ENCODE peak calls at places on chromosomes 4 and X, in four cellular contexts. One of them, this sample, is unnamed.

GRCh38 chr4:66688674-66689073 is 856.6 kb downstream of the CENPC start:
- DNase-seq in H1: no peak
- DNase-seq in GM12878: no peak
- DNase-seq in HCT116: no peak
- DNase-seq in this sample: no peak

GRCh38 chrX:110215411-110215810 is 102.5 kb downstream of the AMMECR1 start:
- DNase-seq in GM12878: no peak
- DNase-seq in H1: no peak
- DNase-seq in HCT116: no peak
- DNase-seq in this sample: no peak

GRCh38 chr4:51909236-51909703 is 66.3 kb downstream of the DCUN1D4 start:
- DNase-seq in HCT116: no peak
- DNase-seq in H1: no peak
- DNase-seq in GM12878: no peak
- DNase-seq in this sample: no peak

GRCh38 chr4:3045500-3045850 is 28.9 kb downstream of the HTT-AS start:
- DNase-seq in GM12878: no peak
- DNase-seq in H1: no peak
- DNase-seq in HCT116: no peak
- DNase-seq in this sample: no peak

GRCh38 chr4:179225594-179225993 is 1783.4 kb upstream of the AGA start:
- DNase-seq in H1: no peak
- DNase-seq in HCT116: no peak
- DNase-seq in GM12878: no peak
- DNase-seq in this sample: no peak

GRCh38 chrX:7153231-7153630 is 5.3 kb upstream of the PUDP start:
- DNase-seq in GM12878: no peak
- DNase-seq in H1: no peak
- DNase-seq in HCT116: no peak
- DNase-seq in this sample: no peak

GRCh38 chrX:31070057-31070468 is 1.8 kb downstream of the FTHL17 start:
- DNase-seq in H1: no peak
- DNase-seq in GM12878: peak
- DNase-seq in HCT116: no peak
- DNase-seq in this sample: no peak

GRCh38 chr4:26692014-26692726 is 108.3 kb downstream of the TBC1D19 start:
- DNase-seq in GM12878: no peak
- DNase-seq in HCT116: no peak
- DNase-seq in H1: no peak
- DNase-seq in this sample: peak

GRCh38 chrX:103716967-103717366 is 6.3 kb downstream of the TMEM31 start:
- DNase-seq in HCT116: no peak
- DNase-seq in GM12878: no peak
- DNase-seq in H1: no peak
- DNase-seq in this sample: no peak

GRCh38 chrX:19735244-19735643 is 152.2 kb downstream of the SH3KBP1 start:
- DNase-seq in GM12878: no peak
- DNase-seq in HCT116: no peak
- DNase-seq in H1: no peak
- DNase-seq in this sample: no peak

GRCh38 chr4:22356996-22357596 is 158.8 kb downstream of the ADGRA3 start:
- DNase-seq in H1: no peak
- DNase-seq in GM12878: no peak
- DNase-seq in HCT116: no peak
- DNase-seq in this sample: no peak

DNA sequence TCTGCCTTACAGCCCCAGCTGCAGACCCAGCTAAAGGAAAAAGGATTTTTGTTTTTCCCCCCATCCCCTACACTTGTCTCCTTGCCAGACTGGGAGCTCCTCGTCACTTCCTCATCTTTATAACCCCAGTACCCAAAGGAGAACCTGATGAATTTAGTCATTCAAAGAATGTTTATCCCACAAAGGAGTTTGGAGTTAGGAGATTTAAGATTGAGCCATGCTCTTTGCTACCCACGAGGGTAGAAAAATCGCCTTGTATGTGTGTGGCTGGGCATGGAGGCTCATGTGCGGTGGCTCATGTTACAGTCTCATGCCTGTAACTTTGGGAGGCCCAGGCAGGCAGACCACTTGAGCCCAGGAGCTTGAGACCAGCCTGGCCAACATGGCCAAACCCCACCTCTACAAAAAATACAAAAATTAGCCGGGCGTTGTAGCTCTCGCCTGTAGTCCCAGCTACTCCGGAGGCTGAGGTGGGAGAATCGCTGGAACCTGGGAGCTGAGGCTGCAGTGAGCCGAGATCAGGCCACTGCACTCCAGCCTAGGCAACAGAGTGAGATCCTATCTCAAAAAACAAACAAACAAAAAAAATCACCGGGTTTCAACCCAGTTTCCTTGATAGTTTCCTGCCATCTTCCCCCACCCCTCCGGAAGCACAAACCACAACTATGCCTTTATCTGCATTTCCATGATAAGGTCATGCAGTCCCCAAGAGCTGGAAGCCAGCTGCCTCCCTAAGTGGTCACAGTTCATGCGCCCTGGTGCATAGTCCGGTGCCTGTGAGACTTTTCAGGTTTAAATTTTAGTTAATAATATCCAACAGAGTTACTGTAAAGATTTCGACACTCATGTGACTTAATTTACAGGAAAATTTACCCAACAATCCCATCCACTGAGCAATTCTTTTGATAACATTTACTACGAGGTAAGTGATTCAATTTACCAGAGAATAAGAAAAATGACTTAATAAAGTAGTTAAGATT is 1.5 kb downstream of the CFAP97 start:
- DNase-seq in HCT116: no peak
- DNase-seq in GM12878: no peak
- DNase-seq in H1: no peak
- DNase-seq in this sample: peak
- TF ChIP-seq POLR2AphosphoS5 in HCT116: no peak
- TF ChIP-seq POLR2AphosphoS5 in GM12878: no peak
- TF ChIP-seq POLR2AphosphoS5 in H1: no peak
- TF ChIP-seq POLR2AphosphoS5 in this sample: peak

GRCh38 chr4:147101678-147102077 is 156.0 kb upstream of the TTC29 start:
- DNase-seq in H1: no peak
- DNase-seq in HCT116: no peak
- DNase-seq in GM12878: no peak
- DNase-seq in this sample: no peak

GRCh38 chr4:147103403-147103946 is 157.8 kb upstream of the TTC29 start:
- DNase-seq in HCT116: no peak
- DNase-seq in GM12878: no peak
- DNase-seq in H1: no peak
- DNase-seq in this sample: no peak

GRCh38 chr4:147096667-147097604 is 151.3 kb upstream of the TTC29 start:
- DNase-seq in H1: no peak
- DNase-seq in GM12878: no peak
- DNase-seq in HCT116: peak
- DNase-seq in this sample: peak

GRCh38 chr4:147104768-147105167 is 159.1 kb upstream of the TTC29 start:
- DNase-seq in GM12878: no peak
- DNase-seq in HCT116: no peak
- DNase-seq in H1: no peak
- DNase-seq in this sample: no peak

DNA sequence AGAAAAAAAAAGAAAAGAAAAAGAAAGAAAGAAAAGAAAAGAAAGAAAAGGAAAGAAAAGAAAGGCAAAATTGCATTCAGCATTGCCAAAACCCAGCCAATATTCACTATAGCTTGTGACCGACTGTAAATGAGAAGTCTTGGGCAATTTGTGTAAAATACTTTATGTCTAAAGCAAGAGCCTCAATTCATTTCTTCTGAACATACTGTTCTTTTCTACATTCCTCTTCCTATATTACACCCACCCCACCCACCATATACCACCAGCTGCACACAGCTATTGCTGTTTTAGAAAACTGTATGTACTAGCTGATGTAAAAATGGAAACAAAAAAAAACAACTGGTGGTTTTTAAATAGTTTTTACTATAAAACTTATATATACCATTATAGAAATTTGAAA is 156.9 kb upstream of the TTC29 start:
- DNase-seq in H1: no peak
- DNase-seq in HCT116: no peak
- DNase-seq in GM12878: no peak
- DNase-seq in this sample: no peak
- TF ChIP-seq EGR1 in H1: no peak
- TF ChIP-seq EGR1 in HCT116: no peak
- TF ChIP-seq EGR1 in GM12878: no peak
- TF ChIP-seq EGR1 in this sample: no peak

DNA sequence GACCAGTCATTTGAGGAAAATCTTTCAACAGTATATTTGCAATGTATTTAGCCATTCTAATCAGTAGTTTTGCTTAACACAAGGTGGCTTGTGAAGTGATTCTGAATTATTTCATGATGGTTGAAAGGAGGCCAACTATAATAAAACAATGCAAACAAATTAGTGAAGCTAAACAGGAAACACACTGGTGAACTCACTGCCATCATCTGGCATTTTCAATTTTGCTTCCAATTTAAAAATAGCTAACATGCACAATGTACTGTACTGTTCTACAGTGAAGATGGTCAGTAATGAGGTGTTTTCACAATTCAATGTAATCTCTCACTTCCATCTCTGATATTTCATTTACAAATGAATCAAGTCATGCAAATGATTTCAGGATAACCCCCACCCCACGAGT is 31.1 kb downstream of the PGRMC2 start:
- DNase-seq in GM12878: no peak
- DNase-seq in HCT116: no peak
- DNase-seq in H1: no peak
- DNase-seq in this sample: no peak
- TF ChIP-seq POLR2AphosphoS5 in GM12878: no peak
- TF ChIP-seq POLR2AphosphoS5 in HCT116: no peak
- TF ChIP-seq POLR2AphosphoS5 in H1: no peak
- TF ChIP-seq POLR2AphosphoS5 in this sample: no peak

DNA sequence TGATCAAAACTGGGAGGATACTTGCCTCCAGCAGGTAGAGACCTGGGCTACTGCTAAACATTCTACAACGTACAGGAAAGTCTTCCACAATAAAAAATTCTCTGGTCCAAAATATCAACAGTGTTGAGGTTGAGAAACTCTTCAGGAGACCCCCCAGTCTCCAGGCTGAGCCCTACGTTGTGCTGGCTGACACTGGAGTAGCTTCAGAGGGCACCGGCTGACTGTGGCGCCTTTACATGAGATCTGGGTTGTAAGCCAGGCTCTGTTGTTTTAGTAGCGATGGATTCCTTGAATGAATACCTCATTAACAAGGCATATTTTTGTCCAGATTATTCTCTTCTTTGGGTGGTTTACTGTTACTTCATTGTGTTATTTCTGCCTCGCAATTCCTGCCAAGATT is 1476.3 kb upstream of the TENM3 start:
- DNase-seq in GM12878: no peak
- DNase-seq in H1: no peak
- DNase-seq in HCT116: no peak
- DNase-seq in this sample: no peak
- TF ChIP-seq EGR1 in GM12878: no peak
- TF ChIP-seq EGR1 in H1: no peak
- TF ChIP-seq EGR1 in HCT116: no peak
- TF ChIP-seq EGR1 in this sample: no peak

DNA sequence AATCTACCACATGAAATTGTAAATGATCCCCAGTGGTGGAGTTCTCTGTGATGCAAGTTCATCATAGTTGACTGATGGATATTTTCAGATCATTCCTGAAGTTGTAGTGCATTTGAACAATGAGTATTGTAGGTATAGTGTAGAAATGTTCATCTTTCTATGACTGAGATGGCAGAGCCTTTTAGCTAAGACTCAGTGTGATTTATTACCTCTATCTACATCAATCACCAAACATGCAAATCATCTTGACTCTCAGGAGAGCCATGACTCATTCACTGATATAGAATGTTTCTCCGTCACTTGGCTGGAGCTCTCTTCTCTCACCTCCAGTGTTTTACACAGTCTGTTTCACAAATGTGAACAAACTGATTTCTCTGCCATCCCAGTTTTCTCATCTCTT is 392.6 kb downstream of the IL1RAPL1 start:
- DNase-seq in HCT116: no peak
- DNase-seq in GM12878: no peak
- DNase-seq in H1: no peak
- DNase-seq in this sample: no peak
- TF ChIP-seq POLR2AphosphoS5 in HCT116: no peak
- TF ChIP-seq POLR2AphosphoS5 in GM12878: no peak
- TF ChIP-seq POLR2AphosphoS5 in H1: no peak
- TF ChIP-seq POLR2AphosphoS5 in this sample: no peak

DNA sequence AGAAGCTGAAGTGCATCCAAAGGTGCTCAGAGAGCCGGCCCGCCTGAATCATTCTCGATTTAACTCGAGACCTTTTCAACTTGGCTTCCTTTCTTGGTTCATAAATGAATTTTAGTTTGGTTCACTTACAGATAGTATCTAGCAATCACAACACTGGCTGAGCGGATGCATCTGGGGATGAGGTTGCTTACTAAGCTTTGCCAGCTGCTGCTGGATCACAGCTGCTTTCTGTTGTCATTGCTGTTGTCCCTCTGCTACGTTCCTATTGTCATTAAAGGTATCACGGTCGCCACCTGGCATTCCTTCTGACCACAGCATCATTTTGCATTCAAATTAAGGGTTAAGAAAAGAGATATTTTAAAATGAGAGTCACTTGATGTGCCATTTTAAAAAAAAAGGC is 115.5 kb downstream of the NFKB1 start:
- DNase-seq in HCT116: no peak
- DNase-seq in H1: no peak
- DNase-seq in GM12878: no peak
- DNase-seq in this sample: no peak
- TF ChIP-seq EGR1 in HCT116: no peak
- TF ChIP-seq EGR1 in H1: no peak
- TF ChIP-seq EGR1 in GM12878: no peak
- TF ChIP-seq EGR1 in this sample: no peak

GRCh38 chrX:136778020-136778419 is 2.7 kb downstream of the ARHGEF6 start:
- DNase-seq in HCT116: no peak
- DNase-seq in H1: no peak
- DNase-seq in GM12878: no peak
- DNase-seq in this sample: no peak

GRCh38 chrX:136778914-136779313 is 1.8 kb downstream of the ARHGEF6 start:
- DNase-seq in GM12878: no peak
- DNase-seq in H1: no peak
- DNase-seq in HCT116: no peak
- DNase-seq in this sample: no peak

GRCh38 chrX:136780738-136781137 is at the start of gene ARHGEF6:
- DNase-seq in GM12878: no peak
- DNase-seq in HCT116: no peak
- DNase-seq in H1: no peak
- DNase-seq in this sample: no peak

GRCh38 chrX:136780241-136780640 is 491 bp downstream of the ARHGEF6 start:
- DNase-seq in GM12878: no peak
- DNase-seq in HCT116: no peak
- DNase-seq in H1: no peak
- DNase-seq in this sample: no peak

DNA sequence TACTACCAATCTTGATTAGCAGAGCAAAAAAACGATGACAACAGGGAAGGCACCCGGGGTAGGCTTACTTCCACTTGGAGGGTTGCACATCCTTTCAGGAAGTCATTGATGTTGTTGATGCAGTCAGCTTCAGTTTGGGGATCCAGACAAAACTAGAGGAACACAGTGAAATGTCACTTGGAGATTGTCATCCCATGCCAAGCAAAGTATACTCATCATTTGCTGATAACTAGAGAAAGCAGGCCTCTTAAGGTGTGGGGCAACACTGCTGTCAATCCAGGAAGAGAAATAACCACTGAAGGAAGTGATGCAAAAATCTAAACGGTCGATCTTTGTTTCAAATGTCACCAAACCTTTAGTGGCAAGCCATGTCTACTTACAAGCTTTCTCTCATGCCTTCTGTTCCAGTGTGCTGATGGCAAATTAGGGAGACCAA is 1.4 kb downstream of the ARHGEF6 start:
- DNase-seq in H1: no peak
- DNase-seq in GM12878: peak
- DNase-seq in HCT116: no peak
- DNase-seq in this sample: no peak
- TF ChIP-seq POLR2AphosphoS5 in H1: no peak
- TF ChIP-seq POLR2AphosphoS5 in GM12878: peak
- TF ChIP-seq POLR2AphosphoS5 in HCT116: no peak
- TF ChIP-seq POLR2AphosphoS5 in this sample: no peak

GRCh38 chrX:39592776-39593175 is 505.0 kb downstream of the BCOR start:
- DNase-seq in H1: no peak
- DNase-seq in GM12878: no peak
- DNase-seq in HCT116: no peak
- DNase-seq in this sample: no peak
- TF ChIP-seq EGR1 in H1: no peak
- TF ChIP-seq EGR1 in GM12878: no peak
- TF ChIP-seq EGR1 in HCT116: no peak
- TF ChIP-seq EGR1 in this sample: no peak